ENCODE peak calls at places on chromosome 17, in six cellular contexts. R, I, S, P, Q and C are unnamed samples.

GRCh38 chr17:61583660-61584264 is 7.3 kb downstream of the NACA2 start:
- DNase-seq in R (no peak), I (no peak), S (no peak), P (no peak), Q (no peak), C (no peak)

GRCh38 chr17:29977836-29978235 is 36.4 kb downstream of the EFCAB5 start:
- DNase-seq in R (no peak), I (no peak), S (no peak), P (peak), Q (no peak), C (no peak)

GRCh38 chr17:57677301-57677700 is 67.8 kb downstream of the CCDC182 start:
- DNase-seq in R (no peak), I (no peak), S (no peak), P (no peak), Q (no peak), C (no peak)

GRCh38 chr17:82302498-82302963 is 14.9 kb downstream of the CD7 start:
- DNase-seq in R (no peak), I (no peak), S (no peak), P (no peak), Q (no peak), C (no peak)

GRCh38 chr17:55347341-55347740 is 74.3 kb downstream of the MMD start:
- DNase-seq in R (no peak), I (no peak), S (no peak), P (no peak), Q (no peak), C (no peak)

GRCh38 chr17:64599187-64599676 is 62.9 kb downstream of the SMURF2 start:
- DNase-seq in R (peak), I (no peak), S (no peak), P (no peak), Q (no peak), C (no peak)

GRCh38 chr17:5203908-5204294 is 12.2 kb upstream of the ZNF594 start:
- DNase-seq in R (no peak), I (no peak), S (no peak), P (peak), Q (no peak), C (no peak)

GRCh38 chr17:65554568-65555223 is 6.8 kb downstream of the AXIN2 start:
- DNase-seq in R (peak), I (no peak), S (no peak), P (peak), Q (no peak), C (peak)

GRCh38 chr17:60036796-60037677 is 41.7 kb downstream of the HEATR6 start:
- DNase-seq in R (peak), I (peak), S (peak), P (peak), Q (peak), C (peak)

DNA sequence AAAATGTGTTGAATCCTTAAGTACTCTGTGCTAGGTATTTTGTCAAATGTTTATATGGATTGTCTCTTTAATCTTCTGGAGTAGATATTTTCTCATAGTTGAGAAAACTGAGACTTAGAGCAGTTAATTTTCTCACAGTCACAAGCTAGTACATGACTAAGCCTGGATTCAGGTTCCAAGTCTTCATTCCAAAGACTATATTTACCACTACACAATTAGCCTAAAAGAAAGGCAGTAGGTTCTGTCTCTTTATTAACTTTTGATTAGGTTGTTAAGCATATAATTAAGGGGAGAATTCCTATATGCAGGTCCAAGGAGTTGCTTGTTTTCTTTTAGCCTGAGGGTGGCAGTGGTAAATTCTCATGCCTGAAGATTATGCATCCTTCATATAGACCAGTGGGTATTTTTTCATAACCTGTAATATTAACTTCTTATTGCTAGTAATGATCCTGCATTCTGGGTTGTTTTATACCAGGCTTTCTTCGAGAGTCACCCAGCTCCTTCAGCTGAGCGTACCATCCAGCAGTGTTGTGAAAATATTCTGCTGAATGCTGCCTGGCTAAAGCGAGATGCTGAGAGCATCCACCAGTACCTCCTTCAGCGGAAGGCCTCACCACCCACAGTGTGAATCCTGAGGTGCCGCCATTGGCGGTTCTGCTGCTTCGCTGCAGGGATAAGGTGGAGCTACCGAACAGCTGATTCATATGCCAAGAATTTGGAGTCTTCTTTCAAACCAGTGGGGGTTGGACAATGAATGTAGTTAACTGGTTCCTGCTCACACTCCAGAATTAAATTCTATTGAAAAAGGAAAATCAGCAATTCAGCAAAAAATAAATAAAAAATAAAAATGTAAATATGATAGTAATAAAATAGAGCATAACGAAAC is 28.2 kb upstream of the KPNB1 start:
- DNase-seq in R (peak), I (peak), S (peak), P (peak), Q (peak), C (peak)
- TF ChIP-seq CTCF in R (no peak), I (no peak), S (peak), P (peak), Q (peak), C (no peak)

GRCh38 chr17:32658470-32659418 is 172.0 kb downstream of the CDK5R1 start:
- DNase-seq in R (no peak), I (no peak), S (no peak), P (no peak), Q (no peak), C (no peak)
- TF ChIP-seq CTCF in R (no peak), I (no peak), S (no peak), P (no peak), Q (no peak), C (no peak)

DNA sequence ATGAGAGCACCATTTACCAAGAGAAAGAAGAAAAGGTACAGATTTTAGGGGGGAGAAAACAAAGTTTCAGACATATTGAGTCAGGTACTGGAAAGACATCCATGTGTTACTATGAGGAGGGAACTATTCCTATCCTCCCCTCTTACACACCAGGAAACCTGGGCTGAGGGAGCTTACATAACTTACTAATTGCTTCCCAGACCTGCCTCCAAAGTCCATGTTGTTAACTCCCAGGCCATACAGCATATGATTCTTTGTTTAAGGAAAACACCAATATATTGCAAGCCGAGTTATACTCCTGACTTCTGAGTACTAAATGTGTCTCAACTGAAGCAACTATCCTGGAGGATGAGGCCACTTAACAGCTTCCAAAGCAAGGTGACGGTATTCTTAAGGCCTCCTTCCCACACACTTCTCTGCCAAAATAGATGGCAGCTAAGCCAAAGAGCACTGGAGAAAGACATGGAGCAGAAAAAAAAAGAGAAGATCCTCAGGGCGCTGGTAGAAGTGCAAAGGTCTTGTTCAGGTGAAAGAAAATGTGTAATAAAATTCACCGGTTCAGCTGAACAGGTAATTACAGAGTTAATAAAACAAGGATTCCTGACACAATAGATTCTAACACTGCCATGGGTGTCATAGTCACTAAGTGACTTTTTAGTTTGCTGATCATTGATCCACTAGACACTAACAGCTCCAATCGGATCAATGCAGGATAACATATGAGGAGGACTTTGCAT is 151.1 kb downstream of the SKAP1 start:
- DNase-seq in R (no peak), I (no peak), S (no peak), P (no peak), Q (no peak), C (no peak)
- TF ChIP-seq CTCF in R (no peak), I (no peak), S (no peak), P (no peak), Q (no peak), C (no peak)

GRCh38 chr17:67137860-67138259 is 93.5 kb downstream of the CACNG1 start:
- DNase-seq in R (no peak), I (no peak), S (no peak), P (no peak), Q (no peak), C (no peak)
- TF ChIP-seq CTCF in R (no peak), I (no peak), S (no peak), P (no peak), Q (no peak), C (no peak)